ENCODE peak calls at places on chromosomes 4 and X, in nine cellular contexts. A is neuronal stem cell, M is RWPE1, P is thoracic aorta, F is substantia nigra, J is lower lobe of right lung, G is astrocyte, U is tibial artery, L is GM23248. V is an unnamed sample.

GRCh38 chr4:148044889-148045352 is 313.0 kb downstream of the ARHGAP10 start:
- DNase-seq in A (no peak), M (no peak), P (no peak), F (no peak), J (no peak), G (no peak), U (no peak), L (no peak), V (no peak)

GRCh38 chrX:46788902-46789301 is 30.0 kb upstream of the SLC9A7 start:
- DNase-seq in A (no peak), M (no peak), P (no peak), F (no peak), J (no peak), G (peak; percentile 81), U (no peak), L (peak; percentile 74), V (no peak)

GRCh38 chr4:120517966-120518365 is 404.6 kb downstream of the PRDM5 start:
- DNase-seq in A (no peak), M (peak; percentile 70), P (peak; percentile 10), F (no peak), J (no peak), G (peak; percentile 65), U (peak; percentile 24), L (peak; percentile 87), V (peak; percentile 40)

GRCh38 chr4:186717556-186717955 is 6.1 kb downstream of the FAT1 start:
- DNase-seq in A (no peak), M (peak; percentile 76), P (no peak), F (no peak), J (no peak), G (no peak), U (no peak), L (no peak), V (peak; percentile 59)

GRCh38 chr4:153282023-153282422 is 62.5 kb upstream of the MND1 start:
- DNase-seq in A (no peak), M (no peak), P (no peak), F (no peak), J (no peak), G (no peak), U (no peak), L (no peak), V (no peak)

GRCh38 chrX:15930585-15930984 is 76.0 kb upstream of the AP1S2 start:
- DNase-seq in A (no peak), M (peak; percentile 18), P (no peak), F (no peak), J (no peak), G (peak; percentile 32), U (no peak), L (peak; percentile 36), V (no peak)

GRCh38 chrX:72079607-72080006 is 52.1 kb downstream of the RTL5 start:
- DNase-seq in A (no peak), M (no peak), P (no peak), F (no peak), J (no peak), G (no peak), U (no peak), L (no peak), V (no peak)

GRCh38 chr4:137664055-137664405 is 131.7 kb upstream of the PCDH18 start:
- DNase-seq in A (no peak), M (no peak), P (no peak), F (no peak), J (no peak), G (peak; percentile 60), U (no peak), L (peak; percentile 75), V (no peak)

GRCh38 chrX:84046403-84046984 is 141.5 kb downstream of the RPS6KA6 start:
- DNase-seq in A (peak; percentile 20), M (peak; percentile 2), P (no peak), F (no peak), J (no peak), G (no peak), U (no peak), L (peak; percentile 43), V (peak; percentile 2)

GRCh38 chr4:127203561-127204260 is 429.0 kb upstream of the INTU start:
- DNase-seq in A (no peak), M (no peak), P (no peak), F (no peak), J (no peak), G (peak; percentile 78), U (no peak), L (peak; percentile 81), V (no peak)

GRCh38 chrX:63765692-63766091 is 19.3 kb downstream of the ARHGEF9 start:
- DNase-seq in A (no peak), M (no peak), P (no peak), F (no peak), J (no peak), G (no peak), U (no peak), L (no peak), V (no peak)

GRCh38 chr4:3186609-3187008 is 62.4 kb upstream of the MSANTD1 start:
- DNase-seq in A (no peak), M (no peak), P (no peak), F (no peak), J (no peak), G (peak; percentile 79), U (no peak), L (no peak), V (no peak)

GRCh38 chr4:3449574-3450534 is 8.1 kb downstream of the HGFAC start:
- DNase-seq in A (no peak), M (no peak), P (no peak), F (no peak), J (no peak), G (no peak), U (no peak), L (no peak), V (no peak)

DNA sequence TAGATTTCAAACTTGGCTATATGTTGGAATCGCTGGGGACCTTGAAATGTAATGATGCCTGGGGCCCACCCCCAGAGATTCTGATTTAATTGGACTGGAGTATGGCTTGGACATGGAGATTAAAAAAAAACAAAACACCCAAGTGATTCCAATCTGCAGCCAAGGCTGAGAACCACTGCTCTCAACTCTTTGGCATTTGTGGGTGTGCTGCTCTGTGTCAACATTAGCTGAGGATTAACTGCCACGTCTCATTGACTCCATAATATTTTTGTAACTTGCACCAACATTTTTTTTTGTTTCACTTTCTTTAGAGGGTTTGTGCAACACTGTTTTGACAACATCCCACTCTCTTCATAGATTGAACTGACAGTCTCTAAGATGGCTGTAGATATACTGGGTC is 41.1 kb upstream of the PDK3 start:
- DNase-seq in A (no peak), M (no peak), P (no peak), F (no peak), J (no peak), G (no peak), U (no peak), L (peak; percentile 39), V (no peak)
- H3K27ac ChIP-seq in A (no peak overlapping the region), M (no peak overlapping the region), P (peak overlapping the region; percentile 91), F (no peak overlapping the region), J (no peak overlapping the region), G (peak overlapping the region; percentile 12), U (peak overlapping the region; percentile 84), L (no peak overlapping the region), V (no peak overlapping the region)

DNA sequence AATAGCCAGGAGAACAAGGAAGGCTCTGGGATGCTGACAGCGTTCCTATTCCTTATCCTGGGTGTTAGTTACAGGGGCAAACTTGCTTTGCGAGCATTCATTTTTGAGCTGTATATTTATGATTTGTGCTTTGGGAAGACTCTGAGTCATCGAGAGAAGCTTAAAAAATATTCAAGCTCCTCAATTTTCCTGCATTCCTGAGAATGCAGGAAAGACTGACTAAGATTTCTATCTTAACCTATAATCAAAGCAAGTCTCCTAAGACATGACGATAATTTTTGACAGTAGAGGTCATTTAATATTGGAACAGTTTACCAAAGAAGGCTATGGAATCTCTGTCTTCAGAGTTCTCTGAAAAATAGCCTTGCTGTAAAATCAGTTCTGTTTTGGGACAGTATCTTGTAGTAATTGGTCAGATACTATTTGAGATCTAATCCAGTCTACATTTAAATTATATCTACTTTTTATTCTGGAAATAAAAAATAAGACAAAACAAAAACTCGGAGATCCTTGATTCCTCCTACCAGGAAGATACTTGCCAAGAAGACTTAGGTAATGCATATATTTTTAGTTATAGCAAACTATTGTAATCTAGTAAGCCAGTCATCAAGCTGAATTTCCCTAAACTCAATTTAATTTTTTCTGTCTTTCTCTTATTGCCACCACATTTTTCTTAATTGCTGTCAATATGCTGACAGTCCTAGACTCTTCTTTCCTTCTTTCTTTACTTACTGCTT is 31.7 kb downstream of the BBS12 start:
- DNase-seq in A (no peak), M (no peak), P (no peak), F (no peak), J (no peak), G (peak; percentile 69), U (no peak), L (peak; percentile 71), V (no peak)
- H3K27ac ChIP-seq in A (no peak overlapping the region), M (no peak overlapping the region), P (peak overlapping the region; percentile 56), F (no peak overlapping the region), J (no peak overlapping the region), G (peak overlapping the region; percentile 86), U (peak overlapping the region; percentile 16), L (peak overlapping the region; percentile 99), V (peak overlapping the region; percentile 95)

DNA sequence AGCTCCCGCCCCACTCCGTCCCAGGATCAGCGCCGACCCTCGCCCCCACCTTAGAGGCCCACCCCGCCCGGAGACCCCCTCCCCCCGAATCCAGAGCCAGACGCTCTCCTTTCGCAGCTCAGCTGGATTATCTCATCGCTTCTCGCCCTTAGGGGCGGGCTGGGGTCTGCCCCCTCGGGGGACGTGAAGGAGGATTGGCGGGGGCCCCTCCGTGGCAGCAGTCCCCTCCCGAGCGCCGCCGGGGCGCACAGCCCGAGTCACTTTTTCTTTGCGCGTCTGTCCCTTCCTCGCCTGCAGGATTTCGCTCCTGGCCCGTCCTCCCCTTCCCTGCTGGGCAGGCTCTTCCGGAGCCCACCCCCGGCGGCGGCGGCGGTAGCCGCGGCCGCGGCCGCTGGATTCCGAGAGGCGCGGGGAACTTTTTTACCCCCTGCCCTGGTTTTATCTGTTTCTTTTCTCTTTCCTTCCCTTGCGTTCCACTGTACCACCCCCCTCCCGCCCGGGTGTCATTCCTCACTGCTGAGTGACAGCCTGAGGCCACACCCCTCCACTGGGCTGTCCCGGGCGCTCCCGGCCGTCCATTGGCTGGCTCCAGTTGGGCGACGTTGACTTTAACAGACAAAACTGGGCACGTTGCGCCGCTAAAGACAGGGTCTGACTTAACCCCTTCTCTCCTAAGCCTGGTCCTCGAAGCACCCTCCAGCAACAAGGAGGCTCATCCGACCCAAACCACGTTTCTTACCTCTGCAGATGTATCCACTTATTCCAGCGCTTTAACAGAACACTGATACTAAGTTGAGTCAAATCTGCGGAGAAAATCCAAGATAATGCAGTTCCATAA is 467 bp upstream of the NKX3-2 start:
- DNase-seq in A (peak; percentile 77), M (peak; percentile 68), P (no peak), F (peak; percentile 7), J (peak; percentile 76), G (peak; percentile 23), U (peak; percentile 67), L (peak; percentile 76), V (no peak)
- H3K27ac ChIP-seq in A (no peak overlapping the region), M (no peak overlapping the region), P (no peak overlapping the region), F (no peak overlapping the region), J (no peak overlapping the region), G (no peak overlapping the region), U (no peak overlapping the region), L (no peak overlapping the region), V (no peak overlapping the region)

DNA sequence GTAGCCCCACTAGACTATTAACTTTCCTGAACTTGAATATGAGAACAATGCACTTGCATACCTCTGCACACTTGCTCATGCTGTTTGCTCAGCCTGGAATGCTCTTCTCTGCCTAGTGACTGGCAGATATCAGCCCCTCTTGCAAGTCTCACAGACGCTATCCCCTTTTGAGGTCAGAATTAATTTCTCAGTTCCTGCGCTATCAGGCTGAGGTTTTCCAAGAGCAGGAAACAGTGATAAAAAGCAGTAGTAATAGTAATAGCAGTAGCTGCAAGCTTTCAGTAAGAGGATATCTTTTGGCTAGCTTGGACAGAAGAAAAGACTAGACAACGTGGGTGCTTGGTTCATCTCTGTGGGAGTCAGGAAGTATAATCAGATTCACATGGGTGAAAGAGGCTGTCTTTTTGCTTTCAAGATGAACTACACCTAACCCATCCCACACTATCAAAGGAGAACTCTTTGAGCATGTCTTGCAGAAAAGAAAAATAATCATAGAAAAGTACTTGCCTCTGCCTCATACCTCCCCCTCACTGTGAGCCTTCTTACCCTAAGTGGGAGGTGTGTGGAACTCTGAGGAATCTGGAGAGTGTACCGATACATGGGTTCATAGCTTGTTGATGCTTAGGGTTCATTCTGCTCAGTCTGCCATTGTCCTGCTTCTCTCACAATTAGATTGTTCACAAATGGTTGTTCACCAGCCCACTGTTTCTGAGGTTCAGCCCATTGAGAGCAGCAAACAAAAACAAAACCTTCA is 11.3 kb upstream of the DRP2 start:
- DNase-seq in A (no peak), M (no peak), P (no peak), F (no peak), J (no peak), G (peak; percentile 82), U (no peak), L (peak; percentile 25), V (no peak)
- H3K27ac ChIP-seq in A (no peak overlapping the region), M (no peak overlapping the region), P (no peak overlapping the region), F (no peak overlapping the region), J (no peak overlapping the region), G (peak overlapping the region; percentile 28), U (no peak overlapping the region), L (no peak overlapping the region), V (no peak overlapping the region)